ENCODE peak calls at places on chromosome 22, in eight cellular contexts. L, H, K, Y, U, O, Q and D are unnamed samples.
A peak's percentile ranks its signal among the peaks of the same experiment; 100 is the strongest.

GRCh38 chr22:35400335-35400680 is 368 bp downstream of the MCM5 start:
- DNase-seq in L (peak; percentile 11), H (no peak), K (peak; percentile 33), Y (no peak), U (peak; percentile 36), O (no peak), Q (no peak), D (peak; percentile 39)

GRCh38 chr22:46754110-46754799 is 8.2 kb upstream of the TBC1D22A start:
- DNase-seq in L (no peak), H (peak; percentile 90), K (peak; percentile 65), Y (peak; percentile 81), U (no peak), O (peak; percentile 92), Q (no peak), D (no peak)

GRCh38 chr22:40247976-40248375 is 70.3 kb downstream of the TNRC6B start:
- DNase-seq in L (peak; percentile 65), H (no peak), K (no peak), Y (no peak), U (peak; percentile 54), O (no peak), Q (peak; percentile 52), D (no peak)

GRCh38 chr22:46976130-46976529 is 213.7 kb downstream of the TBC1D22A start:
- DNase-seq in L (no peak), H (no peak), K (no peak), Y (no peak), U (no peak), O (no peak), Q (no peak), D (no peak)

GRCh38 chr22:32576553-32577255 is 102.1 kb downstream of the FBXO7 start:
- DNase-seq in L (no peak), H (no peak), K (peak; percentile 91), Y (no peak), U (no peak), O (no peak), Q (no peak), D (peak; percentile 54)

GRCh38 chr22:21443735-21444421 is 23.3 kb upstream of the TMEM191C start:
- DNase-seq in L (no peak), H (no peak), K (no peak), Y (no peak), U (no peak), O (no peak), Q (no peak), D (no peak)

GRCh38 chr22:45493286-45493771 is 9.4 kb upstream of the FBLN1 start:
- DNase-seq in L (no peak), H (peak; percentile 15), K (no peak), Y (no peak), U (no peak), O (no peak), Q (no peak), D (peak; percentile 81)

GRCh38 chr22:35480627-35481565 is 59.7 kb upstream of the RASD2 start:
- DNase-seq in L (no peak), H (no peak), K (peak; percentile 9), Y (no peak), U (no peak), O (no peak), Q (no peak), D (no peak)

GRCh38 chr22:24952837-24953293 is 349 bp downstream of the KIAA1671 start:
- DNase-seq in L (no peak), H (peak; percentile 76), K (peak; percentile 60), Y (no peak), U (no peak), O (peak; percentile 79), Q (no peak), D (peak; percentile 93)